ENCODE peak calls at places on chromosomes 2 and 18, in seven cellular contexts. One of them, this sample, is unnamed. For H3K27me3 and H3K4me1, the result is how much of the 10 kb centered on the place peaks cover.

GRCh38 chr2:46101557-46102220 is 195.5 kb upstream of the EPAS1 start:
- DNase-seq in right cardiac atrium: no peak
- DNase-seq in testis: no peak
- DNase-seq in tibial nerve: no peak
- DNase-seq in SK-N-SH: no peak
- DNase-seq in CD8-positive, alpha-beta memory T cell: no peak
- DNase-seq in K562: no peak
- DNase-seq in this sample: no peak

GRCh38 chr18:9825571-9826073 is 60.2 kb upstream of the TXNDC2 start:
- DNase-seq in right cardiac atrium: no peak
- DNase-seq in testis: no peak
- DNase-seq in tibial nerve: no peak
- DNase-seq in SK-N-SH: no peak
- DNase-seq in CD8-positive, alpha-beta memory T cell: no peak
- DNase-seq in K562: peak
- DNase-seq in this sample: peak

GRCh38 chr2:104476563-104476988 is 377.3 kb upstream of the POU3F3 start:
- DNase-seq in right cardiac atrium: no peak
- DNase-seq in testis: no peak
- DNase-seq in tibial nerve: no peak
- DNase-seq in SK-N-SH: no peak
- DNase-seq in CD8-positive, alpha-beta memory T cell: no peak
- DNase-seq in K562: no peak
- DNase-seq in this sample: no peak

GRCh38 chr2:222307138-222307756 is 8.4 kb upstream of the PAX3 start:
- DNase-seq in right cardiac atrium: no peak
- DNase-seq in testis: no peak
- DNase-seq in tibial nerve: no peak
- DNase-seq in SK-N-SH: no peak
- DNase-seq in CD8-positive, alpha-beta memory T cell: no peak
- DNase-seq in K562: no peak
- DNase-seq in this sample: no peak

GRCh38 chr2:219273887-219274391 is 5.2 kb upstream of the DNAJB2 start:
- DNase-seq in right cardiac atrium: no peak
- DNase-seq in testis: no peak
- DNase-seq in tibial nerve: no peak
- DNase-seq in SK-N-SH: no peak
- DNase-seq in CD8-positive, alpha-beta memory T cell: no peak
- DNase-seq in K562: no peak
- DNase-seq in this sample: peak

GRCh38 chr2:67650292-67651133 is 253.4 kb downstream of the ETAA1 start:
- DNase-seq in right cardiac atrium: peak
- DNase-seq in testis: peak
- DNase-seq in tibial nerve: peak
- DNase-seq in SK-N-SH: peak
- DNase-seq in CD8-positive, alpha-beta memory T cell: no peak
- DNase-seq in K562: peak
- DNase-seq in this sample: peak

GRCh38 chr2:136408795-136409194 is 290.8 kb upstream of the CXCR4 start:
- DNase-seq in right cardiac atrium: no peak
- DNase-seq in testis: no peak
- DNase-seq in tibial nerve: no peak
- DNase-seq in SK-N-SH: no peak
- DNase-seq in CD8-positive, alpha-beta memory T cell: no peak
- DNase-seq in K562: no peak
- DNase-seq in this sample: no peak

GRCh38 chr18:79534356-79534755 is 138.6 kb downstream of the NFATC1 start:
- DNase-seq in right cardiac atrium: no peak
- DNase-seq in testis: no peak
- DNase-seq in tibial nerve: no peak
- DNase-seq in SK-N-SH: no peak
- DNase-seq in CD8-positive, alpha-beta memory T cell: no peak
- DNase-seq in K562: no peak
- DNase-seq in this sample: no peak

GRCh38 chr2:101790856-101791255 is 93.3 kb downstream of the MAP4K4 start:
- DNase-seq in right cardiac atrium: no peak
- DNase-seq in testis: no peak
- DNase-seq in tibial nerve: no peak
- DNase-seq in SK-N-SH: no peak
- DNase-seq in CD8-positive, alpha-beta memory T cell: no peak
- DNase-seq in K562: no peak
- DNase-seq in this sample: no peak

GRCh38 chr2:240795916-240796510 is 24.0 kb downstream of the KIF1A start:
- DNase-seq in right cardiac atrium: peak
- DNase-seq in testis: no peak
- DNase-seq in tibial nerve: no peak
- DNase-seq in SK-N-SH: no peak
- DNase-seq in CD8-positive, alpha-beta memory T cell: no peak
- DNase-seq in K562: no peak
- DNase-seq in this sample: no peak

GRCh38 chr2:75326645-75327044 is 127.3 kb upstream of the TACR1 start:
- DNase-seq in right cardiac atrium: no peak
- DNase-seq in testis: no peak
- DNase-seq in tibial nerve: no peak
- DNase-seq in SK-N-SH: no peak
- DNase-seq in CD8-positive, alpha-beta memory T cell: no peak
- DNase-seq in K562: no peak
- DNase-seq in this sample: no peak

GRCh38 chr2:64262068-64262467 is 117.8 kb upstream of the PELI1 start:
- DNase-seq in right cardiac atrium: no peak
- DNase-seq in testis: no peak
- DNase-seq in tibial nerve: no peak
- DNase-seq in SK-N-SH: no peak
- DNase-seq in CD8-positive, alpha-beta memory T cell: no peak
- DNase-seq in K562: no peak
- DNase-seq in this sample: no peak

GRCh38 chr2:2686228-2686627 is 355.2 kb upstream of the MYT1L start:
- DNase-seq in right cardiac atrium: no peak
- DNase-seq in testis: no peak
- DNase-seq in tibial nerve: no peak
- DNase-seq in SK-N-SH: no peak
- DNase-seq in CD8-positive, alpha-beta memory T cell: no peak
- DNase-seq in K562: no peak
- DNase-seq in this sample: no peak

GRCh38 chr2:100126172-100126571 is 16.2 kb downstream of the AFF3 start:
- DNase-seq in right cardiac atrium: peak
- DNase-seq in testis: no peak
- DNase-seq in tibial nerve: no peak
- DNase-seq in SK-N-SH: no peak
- DNase-seq in CD8-positive, alpha-beta memory T cell: no peak
- DNase-seq in K562: no peak
- DNase-seq in this sample: no peak

GRCh38 chr18:22399949-22400348 is 17.8 kb downstream of the CTAGE1 start:
- DNase-seq in right cardiac atrium: no peak
- DNase-seq in testis: no peak
- DNase-seq in tibial nerve: no peak
- DNase-seq in SK-N-SH: no peak
- DNase-seq in CD8-positive, alpha-beta memory T cell: no peak
- DNase-seq in K562: no peak
- DNase-seq in this sample: no peak

GRCh38 chr2:788227-789032 is 111.2 kb upstream of the TMEM18 start:
- DNase-seq in right cardiac atrium: no peak
- DNase-seq in testis: no peak
- DNase-seq in tibial nerve: no peak
- DNase-seq in SK-N-SH: no peak
- DNase-seq in CD8-positive, alpha-beta memory T cell: no peak
- DNase-seq in K562: no peak
- DNase-seq in this sample: no peak

GRCh38 chr2:1219901-1220691 is 193.2 kb upstream of the TPO start:
- DNase-seq in right cardiac atrium: no peak
- DNase-seq in testis: no peak
- DNase-seq in tibial nerve: no peak
- DNase-seq in SK-N-SH: peak
- DNase-seq in CD8-positive, alpha-beta memory T cell: no peak
- DNase-seq in K562: no peak
- DNase-seq in this sample: no peak

GRCh38 chr2:128379021-128380005 is 60.6 kb upstream of the HS6ST1 start:
- DNase-seq in right cardiac atrium: peak
- DNase-seq in testis: peak
- DNase-seq in tibial nerve: peak
- DNase-seq in SK-N-SH: peak
- DNase-seq in CD8-positive, alpha-beta memory T cell: no peak
- DNase-seq in K562: no peak
- DNase-seq in this sample: no peak

GRCh38 chr2:211930331-211930730 is 608.3 kb downstream of the ERBB4 start:
- DNase-seq in right cardiac atrium: no peak
- DNase-seq in testis: no peak
- DNase-seq in tibial nerve: no peak
- DNase-seq in SK-N-SH: no peak
- DNase-seq in CD8-positive, alpha-beta memory T cell: no peak
- DNase-seq in K562: no peak
- DNase-seq in this sample: no peak

GRCh38 chr2:8882094-8882493 is 44.7 kb upstream of the KIDINS220 start:
- DNase-seq in right cardiac atrium: no peak
- DNase-seq in testis: no peak
- DNase-seq in tibial nerve: no peak
- DNase-seq in SK-N-SH: peak
- DNase-seq in CD8-positive, alpha-beta memory T cell: no peak
- DNase-seq in K562: no peak
- DNase-seq in this sample: no peak

DNA sequence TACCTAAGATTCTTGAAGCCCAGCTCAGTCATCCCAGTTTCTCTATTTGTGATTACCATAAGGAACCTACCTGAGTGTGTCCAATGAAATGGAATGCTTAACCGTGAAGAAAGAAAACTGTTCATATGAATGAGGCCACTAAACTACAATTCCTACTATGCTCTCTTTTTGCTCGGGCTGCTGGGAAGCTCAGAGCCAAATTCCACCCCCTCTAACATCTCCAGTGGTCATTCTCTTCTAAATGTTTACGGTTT is 8.3 kb downstream of the MYCN start:
- DNase-seq in right cardiac atrium: no peak
- DNase-seq in testis: no peak
- DNase-seq in tibial nerve: no peak
- DNase-seq in SK-N-SH: no peak
- DNase-seq in CD8-positive, alpha-beta memory T cell: no peak
- DNase-seq in K562: no peak
- DNase-seq in this sample: no peak
- H3K27ac ChIP-seq in right cardiac atrium: no peak
- H3K27ac ChIP-seq in testis: no peak
- H3K27ac ChIP-seq in tibial nerve: no peak
- H3K27ac ChIP-seq in SK-N-SH: no peak
- H3K27ac ChIP-seq in CD8-positive, alpha-beta memory T cell: no peak
- H3K27ac ChIP-seq in K562: no peak
- H3K27ac ChIP-seq in this sample: no peak

DNA sequence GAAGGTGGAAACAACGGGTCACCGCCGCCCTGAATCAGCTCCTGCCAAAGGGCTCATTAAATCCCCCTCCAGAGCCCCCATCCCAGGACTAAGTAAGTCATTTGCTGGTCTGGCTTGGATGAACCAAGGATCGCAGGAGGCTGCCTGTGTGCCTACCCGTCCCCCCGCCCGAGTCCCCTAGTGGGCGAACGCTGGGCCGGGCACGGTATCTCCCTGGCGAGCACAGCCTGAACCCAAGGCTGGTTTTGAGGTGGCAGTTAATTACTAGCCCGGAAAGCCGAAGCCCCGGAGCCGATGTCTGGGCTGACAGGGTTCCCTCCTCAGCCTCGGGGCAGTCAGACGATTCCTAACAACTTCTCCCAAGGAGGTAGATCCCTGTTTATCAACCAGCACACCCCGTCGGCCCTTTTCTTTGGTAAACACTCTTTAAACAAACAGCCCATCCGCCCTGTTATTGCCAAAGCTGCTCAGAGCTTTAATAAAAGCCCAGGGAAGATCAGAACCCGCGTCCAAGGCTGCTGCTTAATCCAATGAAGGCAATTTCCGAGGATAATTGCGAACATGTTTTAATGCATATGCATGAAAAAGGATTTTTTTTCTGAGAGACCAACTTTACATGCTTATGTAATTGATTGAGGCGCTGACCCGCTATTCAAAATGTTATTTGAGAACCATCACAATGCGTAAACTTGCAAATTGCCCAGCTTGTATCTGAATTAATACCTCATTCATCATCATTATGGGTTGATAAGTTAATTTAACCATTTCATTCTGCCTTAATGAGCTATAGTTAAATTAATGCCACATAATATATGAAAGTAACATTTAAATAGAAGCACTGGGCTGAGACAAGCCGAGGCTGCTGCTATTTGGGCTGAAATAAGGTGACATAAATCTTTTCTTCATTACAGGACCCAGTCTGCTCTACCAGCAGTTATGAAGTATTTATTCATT is 10.5 kb downstream of the EVX2 start:
- DNase-seq in right cardiac atrium: no peak
- DNase-seq in testis: no peak
- DNase-seq in tibial nerve: no peak
- DNase-seq in SK-N-SH: no peak
- DNase-seq in CD8-positive, alpha-beta memory T cell: no peak
- DNase-seq in K562: no peak
- DNase-seq in this sample: no peak
- H3K27me3 ChIP-seq in right cardiac atrium: under half
- H3K27me3 ChIP-seq in testis: under half
- H3K27me3 ChIP-seq in tibial nerve: half or more
- H3K27me3 ChIP-seq in SK-N-SH: under half
- H3K27me3 ChIP-seq in CD8-positive, alpha-beta memory T cell: half or more
- H3K27me3 ChIP-seq in K562: half or more
- H3K27me3 ChIP-seq in this sample: half or more

GRCh38 chr2:40343904-40344303 is 108.0 kb downstream of the SLC8A1 start:
- DNase-seq in right cardiac atrium: no peak
- DNase-seq in testis: no peak
- DNase-seq in tibial nerve: no peak
- DNase-seq in SK-N-SH: no peak
- DNase-seq in CD8-positive, alpha-beta memory T cell: no peak
- DNase-seq in K562: no peak
- DNase-seq in this sample: no peak
- H3K4me1 ChIP-seq in right cardiac atrium: under half
- H3K4me1 ChIP-seq in testis: under half
- H3K4me1 ChIP-seq in tibial nerve: under half
- H3K4me1 ChIP-seq in SK-N-SH: under half
- H3K4me1 ChIP-seq in CD8-positive, alpha-beta memory T cell: under half
- H3K4me1 ChIP-seq in K562: under half
- H3K4me1 ChIP-seq in this sample: under half

DNA sequence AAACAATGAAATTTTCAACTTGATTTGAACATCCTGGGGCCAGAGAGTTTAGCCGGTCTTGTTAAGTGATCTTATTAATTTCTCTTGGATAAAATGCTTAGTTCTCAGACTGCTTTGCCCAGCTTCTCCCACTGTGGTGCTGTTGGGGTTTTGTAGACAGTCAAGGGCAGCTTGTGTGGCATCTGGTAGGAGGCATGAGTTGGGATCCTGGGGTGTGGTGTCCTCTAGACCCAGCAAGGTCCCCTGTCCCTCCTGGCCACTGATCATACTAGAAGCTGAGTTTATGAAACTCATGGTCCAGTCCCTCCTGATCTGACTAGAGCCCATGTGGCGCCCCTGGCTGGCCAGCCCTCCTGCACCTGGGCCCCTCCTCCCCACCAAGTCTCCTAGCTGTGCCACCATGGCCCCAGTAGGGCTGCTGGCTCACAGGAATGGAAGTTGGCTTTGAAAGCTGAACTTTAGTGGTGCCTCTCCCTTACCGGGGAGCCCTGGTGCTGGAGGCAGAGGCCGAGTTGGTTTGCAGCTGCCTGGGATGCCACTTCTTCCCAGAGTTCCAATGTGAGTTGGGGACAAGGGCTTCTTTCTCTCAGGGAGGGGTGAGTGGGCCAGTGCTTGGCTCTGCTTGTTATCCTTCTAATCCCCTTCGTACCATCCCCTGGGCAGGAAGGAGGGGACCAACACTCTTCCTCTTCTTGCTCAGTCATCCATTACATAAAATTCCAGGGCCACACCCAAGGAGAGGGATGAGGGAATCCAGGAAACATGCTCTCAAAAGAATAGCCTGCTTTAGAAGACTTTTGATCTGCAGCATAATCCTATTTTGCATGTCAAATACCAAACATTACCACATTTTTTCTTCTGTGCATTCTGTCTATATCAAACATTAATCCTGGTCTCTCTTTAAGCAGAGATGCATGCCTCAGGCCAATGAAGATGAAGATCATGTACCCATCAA is 37.5 kb upstream of the HAAO start:
- DNase-seq in right cardiac atrium: no peak
- DNase-seq in testis: peak
- DNase-seq in tibial nerve: no peak
- DNase-seq in SK-N-SH: no peak
- DNase-seq in CD8-positive, alpha-beta memory T cell: no peak
- DNase-seq in K562: no peak
- DNase-seq in this sample: peak
- H3K27ac ChIP-seq in right cardiac atrium: peak
- H3K27ac ChIP-seq in testis: peak
- H3K27ac ChIP-seq in tibial nerve: peak
- H3K27ac ChIP-seq in SK-N-SH: no peak
- H3K27ac ChIP-seq in CD8-positive, alpha-beta memory T cell: no peak
- H3K27ac ChIP-seq in K562: no peak
- H3K27ac ChIP-seq in this sample: no peak